ENCODE peak calls at places on chromosome 16, in six cellular contexts. One of them, this sample, is unnamed.

GRCh38 chr16:89279666-89280481 is 62.4 kb downstream of the ZNF778 start:
- DNase-seq in stimulated activated CD8-positive, alpha-beta memory T cell treated with anti-CD3 and anti-CD28 coated beads, Interleukin-4, amount 100 ng/mL, for 1 hour: no peak
- DNase-seq in mucosa of gallbladder: no peak
- DNase-seq in HTR-8/SVneo: no peak
- DNase-seq in GM20000: no peak
- DNase-seq in NCI-H2107: no peak
- DNase-seq in this sample: no peak

GRCh38 chr16:75616541-75617010 is 6.5 kb downstream of the ADAT1 start:
- DNase-seq in stimulated activated CD8-positive, alpha-beta memory T cell treated with anti-CD3 and anti-CD28 coated beads, Interleukin-4, amount 100 ng/mL, for 1 hour: no peak
- DNase-seq in mucosa of gallbladder: no peak
- DNase-seq in HTR-8/SVneo: no peak
- DNase-seq in GM20000: no peak
- DNase-seq in NCI-H2107: no peak
- DNase-seq in this sample: no peak

GRCh38 chr16:49889725-49890397 is 33.9 kb upstream of the ZNF423 start:
- DNase-seq in stimulated activated CD8-positive, alpha-beta memory T cell treated with anti-CD3 and anti-CD28 coated beads, Interleukin-4, amount 100 ng/mL, for 1 hour: no peak
- DNase-seq in mucosa of gallbladder: no peak
- DNase-seq in HTR-8/SVneo: no peak
- DNase-seq in GM20000: no peak
- DNase-seq in NCI-H2107: no peak
- DNase-seq in this sample: no peak

GRCh38 chr16:2698996-2699750 is 16.9 kb downstream of the KCTD5 start:
- DNase-seq in stimulated activated CD8-positive, alpha-beta memory T cell treated with anti-CD3 and anti-CD28 coated beads, Interleukin-4, amount 100 ng/mL, for 1 hour: no peak
- DNase-seq in mucosa of gallbladder: no peak
- DNase-seq in HTR-8/SVneo: no peak
- DNase-seq in GM20000: no peak
- DNase-seq in NCI-H2107: no peak
- DNase-seq in this sample: no peak

GRCh38 chr16:1541293-1542165 is 8.1 kb downstream of the TMEM204 start:
- DNase-seq in stimulated activated CD8-positive, alpha-beta memory T cell treated with anti-CD3 and anti-CD28 coated beads, Interleukin-4, amount 100 ng/mL, for 1 hour: no peak
- DNase-seq in mucosa of gallbladder: no peak
- DNase-seq in HTR-8/SVneo: no peak
- DNase-seq in GM20000: peak; percentile 25
- DNase-seq in NCI-H2107: no peak
- DNase-seq in this sample: no peak

GRCh38 chr16:12170103-12171025 is 193.8 kb downstream of the SNX29 start:
- DNase-seq in stimulated activated CD8-positive, alpha-beta memory T cell treated with anti-CD3 and anti-CD28 coated beads, Interleukin-4, amount 100 ng/mL, for 1 hour: no peak
- DNase-seq in mucosa of gallbladder: peak; percentile 14
- DNase-seq in HTR-8/SVneo: no peak
- DNase-seq in GM20000: no peak
- DNase-seq in NCI-H2107: no peak
- DNase-seq in this sample: no peak

GRCh38 chr16:66925322-66925840 is at the start of gene RRAD:
- DNase-seq in stimulated activated CD8-positive, alpha-beta memory T cell treated with anti-CD3 and anti-CD28 coated beads, Interleukin-4, amount 100 ng/mL, for 1 hour: no peak
- DNase-seq in mucosa of gallbladder: no peak
- DNase-seq in HTR-8/SVneo: no peak
- DNase-seq in GM20000: peak; percentile 59
- DNase-seq in NCI-H2107: no peak
- DNase-seq in this sample: no peak

GRCh38 chr16:55475919-55476318 is 3.1 kb upstream of the MMP2 start:
- DNase-seq in stimulated activated CD8-positive, alpha-beta memory T cell treated with anti-CD3 and anti-CD28 coated beads, Interleukin-4, amount 100 ng/mL, for 1 hour: no peak
- DNase-seq in mucosa of gallbladder: no peak
- DNase-seq in HTR-8/SVneo: no peak
- DNase-seq in GM20000: no peak
- DNase-seq in NCI-H2107: no peak
- DNase-seq in this sample: no peak

GRCh38 chr16:86573215-86573614 is 5.1 kb upstream of the FOXL1 start:
- DNase-seq in stimulated activated CD8-positive, alpha-beta memory T cell treated with anti-CD3 and anti-CD28 coated beads, Interleukin-4, amount 100 ng/mL, for 1 hour: no peak
- DNase-seq in mucosa of gallbladder: no peak
- DNase-seq in HTR-8/SVneo: no peak
- DNase-seq in GM20000: no peak
- DNase-seq in NCI-H2107: no peak
- DNase-seq in this sample: no peak

GRCh38 chr16:64657316-64658011 is 464.4 kb downstream of the CDH11 start:
- DNase-seq in stimulated activated CD8-positive, alpha-beta memory T cell treated with anti-CD3 and anti-CD28 coated beads, Interleukin-4, amount 100 ng/mL, for 1 hour: no peak
- DNase-seq in mucosa of gallbladder: no peak
- DNase-seq in HTR-8/SVneo: no peak
- DNase-seq in GM20000: no peak
- DNase-seq in NCI-H2107: no peak
- DNase-seq in this sample: no peak

GRCh38 chr16:21697032-21697431 is 33.3 kb downstream of the OTOA start:
- DNase-seq in stimulated activated CD8-positive, alpha-beta memory T cell treated with anti-CD3 and anti-CD28 coated beads, Interleukin-4, amount 100 ng/mL, for 1 hour: no peak
- DNase-seq in mucosa of gallbladder: no peak
- DNase-seq in HTR-8/SVneo: no peak
- DNase-seq in GM20000: no peak
- DNase-seq in NCI-H2107: no peak
- DNase-seq in this sample: no peak

GRCh38 chr16:29290631-29291247 is 115.8 kb downstream of the NPIPB11 start:
- DNase-seq in stimulated activated CD8-positive, alpha-beta memory T cell treated with anti-CD3 and anti-CD28 coated beads, Interleukin-4, amount 100 ng/mL, for 1 hour: peak; percentile 42
- DNase-seq in mucosa of gallbladder: peak; percentile 96
- DNase-seq in HTR-8/SVneo: peak; percentile 88
- DNase-seq in GM20000: peak; percentile 73
- DNase-seq in NCI-H2107: no peak
- DNase-seq in this sample: no peak

GRCh38 chr16:88299751-88300462 is 82.9 kb upstream of the ZNF469 start:
- DNase-seq in stimulated activated CD8-positive, alpha-beta memory T cell treated with anti-CD3 and anti-CD28 coated beads, Interleukin-4, amount 100 ng/mL, for 1 hour: no peak
- DNase-seq in mucosa of gallbladder: no peak
- DNase-seq in HTR-8/SVneo: no peak
- DNase-seq in GM20000: no peak
- DNase-seq in NCI-H2107: no peak
- DNase-seq in this sample: no peak

GRCh38 chr16:63287411-63287810 is 1251.2 kb upstream of the CDH8 start:
- DNase-seq in stimulated activated CD8-positive, alpha-beta memory T cell treated with anti-CD3 and anti-CD28 coated beads, Interleukin-4, amount 100 ng/mL, for 1 hour: no peak
- DNase-seq in mucosa of gallbladder: no peak
- DNase-seq in HTR-8/SVneo: no peak
- DNase-seq in GM20000: no peak
- DNase-seq in NCI-H2107: no peak
- DNase-seq in this sample: no peak

GRCh38 chr16:59988591-59988990 is 1254.5 kb upstream of the GOT2 start:
- DNase-seq in stimulated activated CD8-positive, alpha-beta memory T cell treated with anti-CD3 and anti-CD28 coated beads, Interleukin-4, amount 100 ng/mL, for 1 hour: no peak
- DNase-seq in mucosa of gallbladder: no peak
- DNase-seq in HTR-8/SVneo: no peak
- DNase-seq in GM20000: no peak
- DNase-seq in NCI-H2107: no peak
- DNase-seq in this sample: no peak

GRCh38 chr16:46900464-46901235 is 16.5 kb downstream of the GPT2 start:
- DNase-seq in stimulated activated CD8-positive, alpha-beta memory T cell treated with anti-CD3 and anti-CD28 coated beads, Interleukin-4, amount 100 ng/mL, for 1 hour: no peak
- DNase-seq in mucosa of gallbladder: no peak
- DNase-seq in HTR-8/SVneo: no peak
- DNase-seq in GM20000: no peak
- DNase-seq in NCI-H2107: no peak
- DNase-seq in this sample: no peak

GRCh38 chr16:28210264-28210663 is 1.5 kb downstream of the XPO6 start:
- DNase-seq in stimulated activated CD8-positive, alpha-beta memory T cell treated with anti-CD3 and anti-CD28 coated beads, Interleukin-4, amount 100 ng/mL, for 1 hour: no peak
- DNase-seq in mucosa of gallbladder: no peak
- DNase-seq in HTR-8/SVneo: no peak
- DNase-seq in GM20000: no peak
- DNase-seq in NCI-H2107: no peak
- DNase-seq in this sample: no peak

GRCh38 chr16:49921791-49922456 is 66.0 kb upstream of the ZNF423 start:
- DNase-seq in stimulated activated CD8-positive, alpha-beta memory T cell treated with anti-CD3 and anti-CD28 coated beads, Interleukin-4, amount 100 ng/mL, for 1 hour: no peak
- DNase-seq in mucosa of gallbladder: peak; percentile 65
- DNase-seq in HTR-8/SVneo: peak; percentile 62
- DNase-seq in GM20000: peak; percentile 56
- DNase-seq in NCI-H2107: peak; percentile 7
- DNase-seq in this sample: no peak

GRCh38 chr16:69469807-69470561 is 45.6 kb downstream of the CYB5B start:
- DNase-seq in stimulated activated CD8-positive, alpha-beta memory T cell treated with anti-CD3 and anti-CD28 coated beads, Interleukin-4, amount 100 ng/mL, for 1 hour: no peak
- DNase-seq in mucosa of gallbladder: no peak
- DNase-seq in HTR-8/SVneo: no peak
- DNase-seq in GM20000: peak; percentile 56
- DNase-seq in NCI-H2107: no peak
- DNase-seq in this sample: no peak